ENCODE peak calls at places on chromosomes 1 and 21, in ten cellular contexts. U is nephron progenitor cell; Y is stimulated activated CD4-positive, alpha-beta T cell treated with anti-CD3 and anti-CD28 coated beads, Interleukin-1b, Interleukin-23, amount 100 ng/mL, for 4 hours; H is tibial artery; G is SK-N-SH; Q is CD4-positive, alpha-beta T cell; T is AG04450; C is stimulated activated CD8-positive, alpha-beta memory T cell treated with anti-CD3 and anti-CD28 coated beads, Interleukin-15, amount 100 ng/mL, for 24 hours; M is left cardiac atrium; L is prostate gland. R is an unnamed sample.
A peak's percentile ranks its signal among the peaks of the same experiment; 100 is the strongest.

GRCh38 chr1:54976747-54977146 is 3.7 kb upstream of the TMEM61 start:
- DNase-seq in G (no peak), M (no peak), T (no peak), Y (no peak), C (no peak), U (no peak), H (no peak), Q (no peak), L (peak; percentile 31), R (no peak)

GRCh38 chr1:113217447-113218208 is 144.6 kb downstream of the LRIG2 start:
- DNase-seq in Q (no peak), T (no peak), G (peak; percentile 41), L (no peak), C (no peak), M (no peak), U (no peak), Y (no peak), H (no peak), R (no peak)

GRCh38 chr21:37483776-37484175 is 117.2 kb downstream of the DYRK1A start:
- DNase-seq in C (no peak), M (no peak), H (no peak), L (no peak), Y (no peak), G (no peak), U (no peak), Q (no peak), T (no peak), R (no peak)

GRCh38 chr21:26432410-26432809 is 140.7 kb downstream of the CYYR1 start:
- DNase-seq in H (no peak), M (no peak), C (no peak), T (no peak), G (no peak), U (no peak), L (no peak), Y (no peak), Q (no peak), R (no peak)

GRCh38 chr21:34728479-34728878 is 59.7 kb downstream of the CLIC6 start:
- DNase-seq in Y (no peak), H (peak; percentile 6), M (no peak), T (no peak), G (no peak), Q (no peak), U (no peak), L (peak; percentile 81), C (no peak), R (no peak)

GRCh38 chr1:94384485-94385353 is 33.5 kb upstream of the ABCD3 start:
- DNase-seq in C (no peak), G (peak; percentile 24), L (no peak), H (no peak), M (no peak), U (no peak), T (no peak), Y (no peak), Q (no peak), R (no peak)

GRCh38 chr1:111813440-111814304 is 58.0 kb downstream of the DDX20 start:
- DNase-seq in Q (no peak), T (no peak), M (no peak), G (no peak), L (no peak), U (no peak), H (no peak), C (no peak), Y (no peak), R (no peak)

GRCh38 chr1:116390195-116390594 is 17.2 kb downstream of the ATP1A1 start:
- DNase-seq in M (no peak), C (no peak), H (no peak), Y (no peak), U (no peak), T (no peak), Q (no peak), L (no peak), G (no peak), R (no peak)

GRCh38 chr21:15309022-15309590 is 244.3 kb upstream of the NRIP1 start:
- DNase-seq in Q (no peak), H (no peak), C (no peak), M (no peak), T (no peak), G (no peak), U (no peak), Y (no peak), L (no peak), R (peak; percentile 64)

GRCh38 chr1:211036701-211037494 is 97.0 kb downstream of the KCNH1 start:
- DNase-seq in L (no peak), Y (no peak), C (no peak), U (no peak), M (no peak), Q (no peak), G (no peak), T (peak; percentile 51), H (no peak), R (peak; percentile 97)

GRCh38 chr1:186440584-186440983 is 20.3 kb downstream of the PDC start:
- DNase-seq in L (no peak), Q (no peak), G (no peak), T (no peak), M (no peak), C (no peak), U (no peak), Y (no peak), H (no peak), R (peak; percentile 53)

GRCh38 chr1:38029725-38030511 is 16.7 kb downstream of the POU3F1 start:
- DNase-seq in C (no peak), M (peak; percentile 31), L (no peak), Y (peak; percentile 66), U (peak; percentile 34), Q (peak; percentile 32), T (no peak), H (no peak), G (peak; percentile 62), R (peak; percentile 78)

GRCh38 chr1:18142471-18142870 is 34.9 kb downstream of the IGSF21 start:
- DNase-seq in Q (no peak), M (no peak), U (no peak), C (no peak), L (no peak), G (peak; percentile 72), T (no peak), H (no peak), Y (no peak), R (no peak)

GRCh38 chr21:26135520-26135919 is 35.0 kb downstream of the APP start:
- DNase-seq in H (no peak), Y (no peak), L (no peak), T (no peak), Q (no peak), G (no peak), M (no peak), U (no peak), C (no peak), R (no peak)

GRCh38 chr1:51736702-51737101 is 119.8 kb downstream of the OSBPL9 start:
- DNase-seq in Y (no peak), Q (no peak), U (no peak), M (no peak), H (no peak), G (no peak), C (no peak), T (peak; percentile 8), L (peak; percentile 12), R (peak; percentile 67)

GRCh38 chr1:54254055-54254454 is 54.1 kb downstream of the MRPL37 start:
- DNase-seq in M (no peak), U (no peak), C (no peak), Q (no peak), G (no peak), Y (no peak), H (no peak), T (no peak), L (no peak), R (peak; percentile 73)

GRCh38 chr1:202259705-202260104 is 66.1 kb downstream of the LGR6 start:
- DNase-seq in H (peak; percentile 13), Q (no peak), G (no peak), U (no peak), Y (no peak), C (no peak), M (no peak), T (no peak), L (no peak), R (no peak)

GRCh38 chr1:93713247-93713764 is 31.7 kb upstream of the BCAR3 start:
- DNase-seq in U (no peak), C (no peak), Y (no peak), M (no peak), H (no peak), T (no peak), L (no peak), G (no peak), Q (no peak), R (no peak)

GRCh38 chr1:226644541-226645176 is 94.4 kb downstream of the ITPKB start:
- DNase-seq in Y (no peak), Q (no peak), C (no peak), U (no peak), G (no peak), T (no peak), L (no peak), H (no peak), M (peak; percentile 13), R (peak; percentile 19)

GRCh38 chr1:15948600-15949452 is 27.1 kb downstream of the ZBTB17 start:
- DNase-seq in U (no peak), G (no peak), Y (no peak), L (no peak), H (peak; percentile 93), T (peak; percentile 74), C (no peak), M (peak; percentile 90), Q (no peak), R (peak; percentile 98)

GRCh38 chr1:3628445-3628844 is 3.6 kb downstream of the TPRG1L start:
- DNase-seq in U (no peak), L (no peak), M (no peak), Y (no peak), C (no peak), G (peak; percentile 89), Q (no peak), T (no peak), H (no peak), R (no peak)

GRCh38 chr1:87399701-87400100 is 71.0 kb downstream of the LMO4 start:
- DNase-seq in H (no peak), U (no peak), M (no peak), Y (no peak), L (no peak), C (no peak), Q (no peak), T (no peak), G (no peak), R (peak; percentile 2)

GRCh38 chr1:118974641-118975040 is 13.5 kb downstream of the TBX15 start:
- DNase-seq in M (no peak), U (no peak), H (no peak), L (no peak), C (no peak), T (no peak), Q (no peak), Y (no peak), G (no peak), R (no peak)

GRCh38 chr1:180691322-180691721 is 59.5 kb downstream of the XPR1 start:
- DNase-seq in M (no peak), L (no peak), Q (no peak), C (no peak), H (no peak), T (no peak), G (no peak), U (no peak), Y (no peak), R (no peak)

GRCh38 chr1:53601031-53601745 is 137.8 kb downstream of the GLIS1 start:
- DNase-seq in M (no peak), U (no peak), C (no peak), T (no peak), Q (no peak), H (peak; percentile 42), Y (no peak), G (no peak), L (no peak), R (no peak)

GRCh38 chr21:44414291-44415072 is 40.8 kb upstream of the LRRC3 start:
- DNase-seq in H (peak; percentile 51), T (no peak), G (no peak), U (no peak), Q (no peak), L (no peak), C (no peak), Y (no peak), M (no peak), R (no peak)

GRCh38 chr1:115332813-115333608 is 5.0 kb downstream of the NGF start:
- DNase-seq in T (peak; percentile 52), Q (no peak), H (peak; percentile 76), M (peak; percentile 29), U (no peak), L (no peak), Y (no peak), C (no peak), G (no peak), R (peak; percentile 79)

GRCh38 chr1:10625554-10625953 is 150.8 kb downstream of the PEX14 start:
- DNase-seq in U (no peak), M (no peak), Q (no peak), C (no peak), Y (no peak), G (peak; percentile 68), T (no peak), L (no peak), H (peak; percentile 45), R (no peak)